ENCODE peak calls at places on chromosomes 2 and 18, in seven cellular contexts. Y is IMR-90, N is H9, Z is H1, E is mesendoderm, G is neuronal stem cell, F is trophoblast cell. V is an unnamed sample.

GRCh38 chr2:172896541-172897144 is 161.0 kb downstream of the RAPGEF4 start:
- DNase-seq in F (no peak), Y (no peak), N (no peak), G (no peak), Z (no peak), E (no peak), V (no peak)

GRCh38 chr2:240928476-240929363 is 22.6 kb downstream of the CROCC2 start:
- DNase-seq in Y (no peak), G (no peak), N (peak), F (no peak), Z (peak), E (no peak), V (no peak)

GRCh38 chr18:34867520-34867919 is 157.4 kb downstream of the DTNA start:
- DNase-seq in F (no peak), Z (peak), N (peak), Y (no peak), E (peak), G (no peak), V (peak)

GRCh38 chr2:105593221-105593967 is 151.3 kb upstream of the NCK2 start:
- DNase-seq in N (peak), G (no peak), F (peak), Y (peak), E (peak), Z (no peak), V (no peak)

GRCh38 chr2:11071207-11071606 is 84.1 kb upstream of the SLC66A3 start:
- DNase-seq in Z (peak), F (no peak), G (no peak), E (peak), Y (peak), N (peak), V (peak)

GRCh38 chr2:144516981-144517824 is 2.7 kb downstream of the ZEB2 start:
- DNase-seq in N (peak), F (peak), E (peak), Y (peak), Z (peak), G (no peak), V (peak)

GRCh38 chr2:130764035-130764820 is 8.9 kb downstream of the AMER3 start:
- DNase-seq in N (no peak), G (no peak), E (no peak), Y (no peak), Z (no peak), F (no peak), V (no peak)

GRCh38 chr2:23220687-23221086 is 164.3 kb upstream of the KLHL29 start:
- DNase-seq in Y (no peak), Z (no peak), F (peak), G (peak), E (no peak), N (no peak), V (no peak)

GRCh38 chr18:51150430-51150746 is 47.1 kb downstream of the MEX3C start:
- DNase-seq in N (no peak), Y (no peak), G (no peak), F (no peak), Z (no peak), E (no peak), V (no peak)

GRCh38 chr2:71166812-71167211 is 36.4 kb downstream of the MPHOSPH10 start:
- DNase-seq in N (no peak), Y (no peak), E (no peak), G (no peak), Z (no peak), F (no peak), V (no peak)

GRCh38 chr18:68919900-68920299 is 122.0 kb downstream of the CCDC102B start:
- DNase-seq in N (no peak), Y (no peak), G (no peak), Z (no peak), F (no peak), E (no peak), V (no peak)

GRCh38 chr2:142270291-142270690 is 139.5 kb upstream of the LRP1B start:
- DNase-seq in Y (no peak), N (no peak), E (no peak), G (no peak), F (no peak), Z (no peak), V (no peak)

GRCh38 chr2:144183744-144184143 is 336.2 kb downstream of the ZEB2 start:
- DNase-seq in G (no peak), N (no peak), Z (no peak), F (peak), E (peak), Y (peak), V (no peak)

GRCh38 chr18:362914-363295 is 95.1 kb upstream of the THOC1 start:
- DNase-seq in E (no peak), G (no peak), N (no peak), Z (no peak), F (no peak), Y (no peak), V (peak)

GRCh38 chr2:47554311-47554905 is 151.5 kb downstream of the MSH2 start:
- DNase-seq in F (no peak), Z (no peak), Y (no peak), E (no peak), N (no peak), G (no peak), V (no peak)

GRCh38 chr2:179340678-179341077 is 76.0 kb upstream of the SESTD1 start:
- DNase-seq in Y (peak), Z (no peak), G (no peak), F (peak), E (peak), N (no peak), V (peak)

GRCh38 chr2:16713011-16713423 is 47.4 kb upstream of the CYRIA start:
- DNase-seq in Z (no peak), E (no peak), G (no peak), N (no peak), F (no peak), Y (no peak), V (no peak)

GRCh38 chr2:74877376-74877775 is 43.4 kb downstream of the HK2 start:
- DNase-seq in Z (no peak), N (no peak), F (no peak), Y (no peak), G (no peak), E (no peak), V (no peak)

GRCh38 chr18:3441290-3441689 is 8.7 kb upstream of the TGIF1 start:
- DNase-seq in F (no peak), E (peak), N (peak), Z (no peak), Y (no peak), G (no peak), V (peak)

GRCh38 chr2:21181957-21182356 is 58.2 kb downstream of the TDRD15 start:
- DNase-seq in Z (no peak), Y (no peak), F (peak), N (no peak), G (no peak), E (no peak), V (no peak)

GRCh38 chr2:21183726-21184125 is 60.0 kb downstream of the TDRD15 start:
- DNase-seq in G (no peak), F (peak), E (no peak), Z (no peak), Y (no peak), N (no peak), V (no peak)

DNA sequence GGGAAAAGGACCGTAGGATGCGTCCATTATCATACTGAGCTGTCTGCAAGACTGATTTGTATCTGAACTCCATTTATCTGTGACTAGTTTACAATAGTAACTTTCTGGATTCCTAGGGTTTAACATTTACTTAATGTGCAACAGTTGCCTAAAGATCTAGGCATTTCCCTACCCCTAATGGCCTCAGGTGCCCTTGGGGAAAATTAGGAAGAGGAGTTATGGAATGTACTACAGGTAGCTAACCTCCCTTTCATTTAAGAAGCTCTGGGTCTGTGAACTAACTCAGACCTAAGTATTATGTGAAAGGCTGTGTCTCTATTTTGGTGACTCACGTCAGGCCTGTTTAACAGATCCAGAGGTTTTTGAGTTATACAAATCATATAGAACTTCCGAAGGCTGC is 59.5 kb downstream of the TDRD15 start:
- DNase-seq in Y (no peak), G (no peak), F (peak), N (no peak), Z (no peak), E (no peak), V (no peak)
- H4K8ac ChIP-seq in Y (no peak), G (no peak), F (no peak), N (no peak), Z (no peak), E (no peak), V (no peak)

GRCh38 chr2:43852196-43852730 is 13.5 kb downstream of the ABCG8 start:
- DNase-seq in Z (peak), E (no peak), N (no peak), Y (no peak), G (no peak), F (no peak), V (no peak)

GRCh38 chr2:43848174-43848573 is 9.4 kb downstream of the ABCG8 start:
- DNase-seq in F (peak), Z (peak), N (no peak), Y (peak), E (no peak), G (no peak), V (peak)

GRCh38 chr2:43854671-43855070 is 15.9 kb downstream of the ABCG8 start:
- DNase-seq in N (no peak), Y (no peak), E (no peak), G (no peak), Z (peak), F (no peak), V (no peak)

GRCh38 chr2:43853141-43854081 is 14.6 kb downstream of the ABCG8 start:
- DNase-seq in Z (peak), Y (no peak), F (no peak), E (no peak), G (no peak), N (no peak), V (no peak)

GRCh38 chr2:43851026-43851980 is 12.5 kb downstream of the ABCG8 start:
- DNase-seq in F (no peak), Z (peak), N (no peak), Y (no peak), E (no peak), G (no peak), V (no peak)
- H3K23ac ChIP-seq in F (no peak), Z (no peak), N (no peak), Y (no peak), E (no peak), G (no peak), V (no peak)

DNA sequence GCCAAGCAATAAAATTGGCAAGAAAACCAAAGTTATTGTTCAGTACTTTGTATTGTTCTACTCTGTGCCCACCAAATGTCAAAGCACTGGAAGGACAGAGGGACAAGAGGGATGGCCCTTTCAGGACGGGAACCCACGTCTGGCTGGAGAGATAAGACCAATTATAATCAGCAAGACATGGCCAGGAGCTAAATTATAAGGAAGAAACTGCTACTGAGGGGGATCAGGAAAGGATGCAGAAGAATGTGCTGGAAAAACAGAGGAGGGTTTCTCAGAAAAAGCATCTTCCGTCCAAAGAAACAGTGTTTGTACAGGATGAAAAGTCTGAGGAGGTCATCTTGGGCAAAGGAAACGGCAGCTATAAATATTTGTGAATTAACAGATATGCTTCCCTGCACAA is 46.4 kb upstream of the NARS1 start:
- DNase-seq in Y (no peak), E (no peak), G (no peak), F (no peak), Z (no peak), N (no peak), V (no peak)
- H4K8ac ChIP-seq in Y (no peak), E (no peak), G (no peak), F (no peak), Z (no peak), N (no peak), V (no peak)

DNA sequence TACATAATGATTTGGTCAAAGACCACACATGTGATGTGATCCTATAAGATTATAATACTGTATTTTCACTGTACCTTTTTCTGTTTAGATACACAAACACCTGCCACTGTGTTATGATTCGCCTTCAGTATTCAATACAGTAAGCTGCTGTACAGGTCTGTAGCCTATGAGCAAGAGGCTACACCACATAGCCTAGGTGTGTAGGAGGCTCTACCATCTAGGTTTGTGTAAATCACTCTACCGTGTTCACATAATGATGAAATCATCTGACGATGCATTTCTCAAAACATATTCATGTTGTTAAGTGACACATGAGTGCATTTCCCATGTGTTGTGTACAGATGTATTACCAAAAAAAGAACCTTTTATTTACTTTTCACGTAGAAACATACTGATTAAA is 74.5 kb downstream of the USP40 start:
- DNase-seq in N (no peak), G (no peak), Z (no peak), F (no peak), Y (no peak), E (no peak), V (no peak)
- H3K23ac ChIP-seq in N (no peak), G (no peak), Z (no peak), F (no peak), Y (no peak), E (no peak), V (no peak)

DNA sequence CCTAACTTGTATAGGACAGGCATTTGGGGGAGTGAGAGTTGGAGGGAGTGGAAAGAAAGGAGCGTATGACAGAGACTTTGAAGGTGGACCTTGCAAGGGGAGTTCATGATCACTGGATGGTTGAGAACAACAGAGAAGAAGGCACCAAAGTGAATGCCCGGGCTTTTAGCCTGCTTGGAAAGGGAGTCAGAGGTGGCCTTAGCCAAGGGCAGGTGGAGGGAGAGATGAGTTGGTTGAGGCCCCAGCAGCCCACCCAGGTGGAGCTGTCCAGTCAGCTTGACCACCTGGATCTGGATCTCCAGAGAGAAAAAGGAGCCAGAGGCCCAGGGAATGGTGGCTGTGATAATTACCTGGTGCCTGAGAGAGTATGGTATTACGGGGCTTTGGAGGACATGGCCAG is 73.6 kb downstream of the COA5 start:
- DNase-seq in Y (no peak), E (no peak), F (no peak), Z (no peak), N (no peak), G (no peak), V (no peak)
- H4K8ac ChIP-seq in Y (no peak), E (no peak), F (no peak), Z (no peak), N (no peak), G (no peak), V (no peak)

DNA sequence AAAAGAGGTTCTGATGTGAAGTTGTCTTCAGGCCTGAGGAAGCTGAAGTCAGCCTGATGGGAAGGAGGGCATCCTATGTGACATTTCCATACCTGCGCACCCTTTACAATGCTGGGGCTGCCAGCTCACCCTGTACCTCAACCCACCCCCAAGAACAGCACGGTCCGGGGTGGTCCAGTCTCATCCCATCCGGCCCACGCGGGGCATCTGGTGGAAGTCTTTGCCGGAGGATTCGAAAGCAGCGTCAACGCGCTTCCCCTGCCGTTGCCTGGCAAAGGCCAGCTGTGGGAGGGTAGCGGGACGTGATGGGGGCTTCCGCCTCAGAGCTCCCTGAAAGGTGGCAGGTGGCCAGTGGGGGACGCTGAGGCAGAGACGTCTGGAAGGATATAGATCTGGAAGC is 113.6 kb upstream of the ANKRD30BL start:
- DNase-seq in Z (no peak), G (no peak), Y (no peak), E (no peak), N (no peak), F (no peak), V (no peak)
- H3K23ac ChIP-seq in Z (no peak), G (no peak), Y (no peak), E (no peak), N (no peak), F (no peak), V (no peak)